ENCODE peak calls at places on chromosomes 11 and 22, in nine cellular contexts. I is H1, B is SK-N-SH, O is transverse colon, S is K562, Z is sigmoid colon, X is upper lobe of left lung, Q is HepG2, H is GM12878. F is an unnamed sample.

GRCh38 chr11:122330466-122330865 is 214.5 kb upstream of the BLID start:
- DNase-seq in B (no peak), Q (no peak), H (no peak), O (no peak), S (no peak), I (no peak), Z (no peak), X (no peak), F (no peak)

GRCh38 chr11:129372609-129373488 is 2.8 kb upstream of the BARX2 start:
- DNase-seq in X (peak), H (no peak), B (peak), S (no peak), Q (no peak), I (no peak), Z (no peak), O (no peak), F (no peak)

GRCh38 chr22:39520874-39521857 is 804 bp downstream of the ATF4 start:
- DNase-seq in O (peak), Z (peak), B (peak), X (peak), S (peak), H (no peak), Q (no peak), I (no peak), F (peak)

GRCh38 chr22:47213571-47214230 is 451.3 kb downstream of the TBC1D22A start:
- DNase-seq in S (peak), Q (peak), O (peak), H (no peak), B (peak), Z (peak), I (no peak), X (peak), F (peak)

GRCh38 chr11:121839821-121840220 is 276.2 kb downstream of the BLID start:
- DNase-seq in Q (no peak), B (no peak), S (no peak), H (no peak), Z (no peak), I (no peak), X (no peak), O (no peak), F (no peak)

GRCh38 chr11:67401495-67402191 is at the start of gene PPP1CA:
- DNase-seq in I (peak), B (peak), H (no peak), Z (peak), X (peak), Q (peak), O (peak), S (peak), F (peak)

GRCh38 chr22:21631025-21631424 is 1.2 kb upstream of the YDJC start:
- DNase-seq in H (no peak), I (no peak), X (no peak), O (no peak), B (no peak), Q (no peak), Z (no peak), S (no peak), F (no peak)

GRCh38 chr11:22192642-22193347 is at the start of gene ANO5:
- DNase-seq in Z (peak), S (peak), Q (no peak), I (peak), H (no peak), X (peak), B (peak), O (peak), F (peak)

GRCh38 chr11:35390737-35391682 is 28.3 kb downstream of the SLC1A2 start:
- DNase-seq in I (no peak), H (peak), Q (peak), B (no peak), X (no peak), S (no peak), O (peak), Z (no peak), F (peak)

GRCh38 chr11:131951146-131951545 is 580.7 kb downstream of the NTM start:
- DNase-seq in Z (no peak), S (no peak), X (no peak), I (no peak), Q (no peak), B (no peak), O (no peak), H (no peak), F (no peak)

GRCh38 chr11:61924016-61924360 is 6.6 kb upstream of the RAB3IL1 start:
- DNase-seq in Z (no peak), Q (no peak), I (no peak), S (no peak), O (no peak), X (no peak), B (no peak), H (no peak), F (no peak)

GRCh38 chr11:61923166-61924015 is 6.0 kb upstream of the RAB3IL1 start:
- DNase-seq in Q (peak), B (peak), H (no peak), X (peak), Z (peak), O (peak), S (peak), I (no peak), F (peak)

GRCh38 chr11:61921446-61921845 is 4.1 kb upstream of the RAB3IL1 start:
- DNase-seq in H (no peak), S (no peak), I (no peak), Q (no peak), B (no peak), Z (no peak), X (no peak), O (no peak), F (no peak)

GRCh38 chr11:61919841-61920631 is 2.7 kb upstream of the RAB3IL1 start:
- DNase-seq in I (no peak), B (peak), H (no peak), Z (peak), O (no peak), X (no peak), Q (no peak), S (peak), F (no peak)

DNA sequence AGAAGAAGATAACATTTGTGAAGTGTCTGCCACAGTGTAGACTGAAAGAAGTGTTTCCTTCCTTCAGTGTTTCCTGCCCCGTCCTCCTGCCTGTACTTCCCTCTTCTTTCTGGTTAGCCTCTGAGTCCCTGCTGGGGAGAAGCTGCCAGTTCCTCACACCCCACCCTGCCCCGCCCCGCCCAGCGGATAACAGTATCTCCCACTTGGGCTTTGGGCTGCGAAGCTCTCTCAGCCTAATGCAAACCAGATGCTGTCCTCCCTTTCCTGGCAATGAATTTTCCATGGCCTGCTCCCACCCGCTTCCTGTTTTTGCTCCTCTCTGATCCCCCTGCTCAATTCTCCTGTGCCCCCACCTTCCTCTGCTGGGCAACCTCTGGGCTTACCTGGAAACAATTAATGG is 5.2 kb upstream of the RAB3IL1 start:
- DNase-seq in Q (no peak), H (no peak), X (peak), B (peak), S (peak), I (no peak), O (peak), Z (peak), F (peak)
- TF ChIP-seq POLR2AphosphoS5 in Q (no peak), H (no peak), X (no peak), B (peak), S (no peak), I (no peak), O (no peak), Z (peak), F (no peak)

GRCh38 chr11:205221-206001 is 1.8 kb downstream of the BET1L start:
- DNase-seq in Q (no peak), H (no peak), X (no peak), I (no peak), S (no peak), Z (peak), O (no peak), B (no peak), F (peak)
- TF ChIP-seq EP300 in Q (no peak), H (no peak), X (no peak), I (no peak), S (no peak), Z (no peak), O (no peak), B (no peak), F (no peak)

GRCh38 chr11:123973816-123974215 is 3.8 kb downstream of the OR10S1 start:
- DNase-seq in I (no peak), H (no peak), O (no peak), B (no peak), X (no peak), Z (no peak), Q (no peak), S (no peak), F (no peak)
- TF ChIP-seq POLR2AphosphoS5 in I (no peak), H (no peak), O (no peak), B (no peak), X (no peak), Z (no peak), Q (no peak), S (no peak), F (no peak)

GRCh38 chr11:126357969-126358762 is 2.7 kb downstream of the ST3GAL4 start:
- DNase-seq in S (no peak), I (no peak), Z (peak), B (no peak), H (no peak), O (no peak), X (no peak), Q (peak), F (no peak)

GRCh38 chr11:126355324-126355925 is at the start of gene ST3GAL4:
- DNase-seq in Z (peak), X (peak), S (peak), O (peak), B (peak), H (peak), Q (peak), I (peak), F (peak)

GRCh38 chr11:126357055-126357962 is 1.8 kb downstream of the ST3GAL4 start:
- DNase-seq in X (no peak), Z (peak), S (no peak), I (no peak), O (no peak), Q (no peak), B (no peak), H (no peak), F (no peak)

GRCh38 chr11:126354631-126355323 is 709 bp upstream of the ST3GAL4 start:
- DNase-seq in O (no peak), S (peak), X (no peak), I (no peak), H (no peak), B (no peak), Z (peak), Q (no peak), F (no peak)

DNA sequence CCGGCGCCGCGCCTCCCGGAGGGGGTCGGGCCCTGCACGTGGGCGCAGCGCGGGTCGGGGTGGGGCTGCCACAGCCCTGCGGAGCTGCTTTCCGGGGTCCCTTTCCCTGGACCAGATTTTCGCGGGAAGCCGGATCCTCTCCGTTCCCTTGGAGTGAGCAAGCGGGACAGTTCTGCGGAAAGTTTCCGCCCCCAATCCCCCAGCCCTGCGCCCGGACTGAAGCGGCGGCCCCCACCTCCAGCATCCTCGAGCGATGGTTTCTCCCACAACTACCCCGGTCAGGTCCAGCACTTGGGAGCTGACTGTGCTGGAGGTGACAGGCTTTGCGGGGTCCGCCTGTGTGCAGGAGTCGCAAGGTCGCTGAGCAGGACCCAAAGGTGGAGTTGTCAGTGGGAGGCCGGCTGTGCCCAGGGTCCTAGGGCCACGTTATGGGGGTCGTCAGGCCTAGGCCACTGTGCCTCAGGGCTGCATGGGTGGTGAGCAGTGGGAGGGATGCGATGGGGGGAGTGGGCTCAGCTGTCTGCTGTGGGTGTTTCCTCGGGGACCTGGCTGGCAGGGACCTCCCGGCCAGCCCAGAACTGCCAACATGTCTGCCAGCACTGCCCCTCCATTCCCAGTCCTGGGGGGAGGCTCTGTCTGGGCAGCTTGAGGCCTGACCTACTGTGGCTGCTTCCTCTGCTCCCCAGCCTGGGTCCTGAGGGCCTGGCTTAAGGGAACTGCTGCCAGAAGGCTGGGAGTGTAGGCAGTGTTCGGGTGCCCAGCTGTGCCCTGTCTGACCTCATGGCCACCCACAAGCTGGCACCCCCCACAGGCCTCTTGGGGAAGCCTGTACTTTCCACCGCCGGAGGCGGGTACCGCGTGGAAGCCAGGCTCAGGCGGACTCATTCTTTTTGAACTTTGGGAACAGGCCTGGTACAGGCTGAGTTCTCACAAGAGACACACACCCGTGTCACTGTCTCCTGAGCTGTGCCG is 726 bp downstream of the ST3GAL4 start:
- DNase-seq in S (no peak), B (peak), Q (peak), Z (peak), O (no peak), I (no peak), H (no peak), X (peak), F (no peak)
- TF ChIP-seq EP300 in S (no peak), B (no peak), Q (no peak), Z (no peak), O (no peak), I (no peak), H (no peak), X (no peak), F (no peak)

GRCh38 chr22:41905411-41906202 is 9.3 kb downstream of the SHISA8 start:
- DNase-seq in Q (no peak), I (no peak), S (no peak), O (no peak), H (no peak), X (no peak), B (no peak), Z (no peak), F (no peak)

GRCh38 chr22:41909290-41910049 is 5.4 kb downstream of the SHISA8 start:
- DNase-seq in I (no peak), Z (no peak), X (peak), O (no peak), B (no peak), S (no peak), H (no peak), Q (no peak), F (no peak)

GRCh38 chr22:41908409-41909289 is 6.2 kb downstream of the SHISA8 start:
- DNase-seq in B (peak), O (no peak), I (no peak), Z (no peak), S (no peak), H (no peak), Q (no peak), X (peak), F (no peak)

GRCh38 chr22:41906822-41907221 is 8.1 kb downstream of the SHISA8 start:
- DNase-seq in O (no peak), B (no peak), Z (no peak), H (no peak), X (no peak), I (no peak), S (no peak), Q (no peak), F (no peak)

DNA sequence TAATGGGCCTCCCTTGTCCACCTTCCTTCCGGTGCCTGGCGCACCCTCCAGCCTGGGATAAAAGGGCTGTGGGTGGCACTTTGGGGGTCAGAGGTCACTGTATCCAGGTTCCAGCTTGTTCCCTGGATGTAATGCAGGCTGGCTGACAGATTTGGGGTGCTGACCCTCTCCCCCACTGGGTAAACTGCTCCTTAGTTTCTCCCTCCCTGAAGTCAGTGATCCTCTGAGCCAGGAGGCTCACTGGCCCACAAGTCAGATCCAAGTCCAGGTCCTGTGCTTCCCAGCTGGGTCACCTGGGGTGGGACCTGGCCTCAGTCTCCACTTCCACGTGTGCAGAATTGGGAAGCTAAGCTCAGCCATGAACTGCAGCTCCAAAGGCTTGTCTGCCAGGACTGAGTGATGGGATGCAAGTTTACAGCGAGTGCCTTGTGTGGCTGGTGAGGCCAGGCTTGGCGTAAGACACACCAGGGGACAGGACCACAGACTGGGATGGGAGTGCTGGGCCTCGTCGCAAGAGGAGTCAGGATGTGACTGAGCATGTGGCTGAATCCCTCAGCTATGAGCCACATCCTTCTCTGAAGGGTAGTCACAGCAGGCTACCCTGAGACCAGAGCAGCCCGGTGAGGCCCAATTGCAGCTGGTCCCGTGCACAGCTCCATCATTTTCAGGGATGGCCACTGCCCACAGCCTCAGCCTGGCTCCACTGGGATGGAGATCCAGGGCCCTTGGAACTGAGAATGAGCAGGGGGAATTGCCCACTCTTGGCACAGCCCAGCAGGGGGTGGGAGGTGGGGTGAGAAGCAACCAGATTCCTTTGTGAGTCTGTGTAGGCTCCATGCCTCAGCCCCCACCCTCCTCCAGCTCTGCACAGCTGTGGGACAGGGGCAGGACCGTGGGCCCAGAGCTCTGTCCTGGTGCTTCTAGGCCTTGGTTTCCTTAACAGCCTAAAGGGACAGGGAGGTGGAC is 7.2 kb downstream of the SHISA8 start:
- DNase-seq in X (no peak), Q (no peak), S (no peak), Z (no peak), I (no peak), O (no peak), H (no peak), B (no peak), F (no peak)
- TF ChIP-seq POLR2AphosphoS5 in X (no peak), Q (no peak), S (no peak), Z (no peak), I (peak), O (no peak), H (peak), B (no peak), F (no peak)

GRCh38 chr11:289706-290620 is 1.0 kb downstream of the PGGHG start:
- DNase-seq in Z (peak), Q (no peak), I (no peak), X (peak), O (peak), H (no peak), B (peak), S (no peak), F (no peak)

GRCh38 chr11:287821-288327 is 1.1 kb upstream of the PGGHG start:
- DNase-seq in S (peak), I (no peak), Z (peak), O (peak), H (no peak), Q (no peak), X (peak), B (peak), F (no peak)

GRCh38 chr11:290621-291231 is 1.8 kb downstream of the PGGHG start:
- DNase-seq in Q (no peak), O (peak), Z (peak), X (peak), S (no peak), I (no peak), B (no peak), H (no peak), F (no peak)

GRCh38 chr11:289145-289705 is 299 bp downstream of the PGGHG start:
- DNase-seq in I (no peak), Z (peak), Q (no peak), X (no peak), B (no peak), S (peak), H (no peak), O (peak), F (no peak)

DNA sequence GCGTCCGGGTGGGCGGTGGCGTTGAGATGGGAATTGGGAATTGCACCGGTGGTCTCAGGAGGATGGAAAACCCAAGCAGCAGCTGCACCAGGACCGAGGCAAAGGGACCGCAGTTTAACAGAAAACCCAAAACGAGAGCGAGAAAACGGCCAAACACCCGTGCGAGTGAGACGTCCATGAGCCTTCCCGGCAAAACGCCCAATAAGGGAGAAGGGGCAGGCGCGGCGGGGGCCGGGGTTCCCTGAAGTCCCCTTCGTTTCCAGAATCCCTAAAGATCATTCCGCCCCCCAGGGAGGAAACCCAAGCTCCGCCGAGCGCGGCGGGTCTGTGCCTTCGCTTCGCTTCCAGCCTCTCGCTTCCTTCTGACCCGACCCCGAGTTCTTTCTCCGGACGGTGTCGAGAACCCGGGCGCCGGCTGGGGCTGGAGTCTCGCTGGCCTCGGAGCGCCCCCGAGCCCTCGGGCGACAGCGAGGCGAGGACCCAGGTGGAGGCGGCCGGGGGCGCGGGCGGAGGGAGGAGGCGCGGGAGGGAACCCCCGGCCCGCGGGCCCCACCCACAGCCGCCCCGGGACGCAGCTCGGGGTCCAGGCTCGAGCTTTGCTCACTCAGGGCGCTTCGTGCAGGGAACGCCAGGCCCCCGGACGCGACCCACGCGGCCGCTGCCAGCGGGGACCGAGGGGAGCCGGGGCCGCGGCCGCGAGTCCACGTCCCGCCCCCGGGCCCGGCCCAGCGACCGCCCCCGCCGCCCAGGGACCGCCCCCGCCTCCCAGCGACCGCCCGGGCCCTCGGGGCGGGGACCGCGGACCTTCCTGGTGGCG is at the start of gene PGGHG:
- DNase-seq in X (peak), Z (peak), S (no peak), B (peak), H (no peak), O (peak), Q (no peak), I (no peak), F (peak)
- TF ChIP-seq EP300 in X (no peak), Z (no peak), S (no peak), B (no peak), H (no peak), O (no peak), Q (no peak), I (no peak), F (no peak)

DNA sequence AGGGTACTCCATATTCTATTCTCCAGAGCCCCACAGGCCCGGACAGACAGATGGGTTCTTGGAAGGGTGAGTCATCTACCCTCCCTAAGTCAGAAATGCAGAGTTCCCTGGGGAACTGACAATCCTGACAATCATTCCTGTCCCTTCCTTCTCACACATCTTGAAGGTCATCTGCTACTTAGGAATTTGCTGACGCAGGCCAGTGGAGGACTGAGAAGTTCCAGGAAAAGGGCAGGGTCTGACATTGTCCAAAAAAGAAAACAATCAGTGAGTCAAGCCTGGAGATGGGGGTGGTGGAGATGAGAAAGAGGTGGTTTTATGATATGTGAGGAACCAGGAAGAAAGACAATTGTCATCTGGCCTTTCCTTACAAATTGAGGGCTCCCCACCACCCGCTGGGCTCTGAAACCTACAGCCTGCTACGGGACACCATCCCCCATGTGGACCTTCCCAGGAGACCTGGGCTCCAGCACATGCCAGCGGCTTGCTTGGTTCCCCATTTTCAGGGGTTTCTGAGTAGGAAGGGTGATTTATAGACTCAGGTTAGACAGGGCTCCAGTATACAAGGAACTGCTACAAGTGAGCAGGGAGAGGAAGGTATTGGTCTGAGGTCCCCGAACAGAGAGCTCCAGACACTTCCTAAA is 12.9 kb downstream of the CD59 start:
- DNase-seq in X (no peak), I (no peak), Q (no peak), B (no peak), H (no peak), Z (no peak), S (peak), O (no peak), F (no peak)
- TF ChIP-seq POLR2AphosphoS5 in X (peak), I (no peak), Q (no peak), B (no peak), H (no peak), Z (peak), S (no peak), O (peak), F (peak)